ENCODE peak calls at places on chromosomes 12 and 14, in four cellular contexts. U is heart right ventricle, G is hepatocyte, R is NCI-H1436. S is an unnamed sample.

GRCh38 chr14:96385385-96385784 is 6.5 kb upstream of the AK7 start:
- DNase-seq in U (no peak), G (no peak), R (no peak), S (no peak)

GRCh38 chr14:74825008-74825407 is 50.9 kb downstream of the PROX2 start:
- DNase-seq in U (no peak), G (no peak), R (no peak), S (no peak)

GRCh38 chr12:89768586-89769482 is 60.2 kb upstream of the ATP2B1 start:
- DNase-seq in U (no peak), G (peak; percentile 71), R (no peak), S (no peak)

GRCh38 chr14:68619805-68620574 is 172.9 kb downstream of the ZFP36L1 start:
- DNase-seq in U (peak; percentile 78), G (peak; percentile 70), R (no peak), S (no peak)

GRCh38 chr14:103880334-103880985 is 33.1 kb upstream of the PPP1R13B start:
- DNase-seq in U (peak; percentile 70), G (peak; percentile 60), R (no peak), S (peak; percentile 96)

GRCh38 chr14:69610020-69610858 is 1.2 kb upstream of the SUSD6 start:
- DNase-seq in U (no peak), G (no peak), R (no peak), S (no peak)

GRCh38 chr14:104429291-104429861 is 150.2 kb upstream of the C14orf180 start:
- DNase-seq in U (no peak), G (no peak), R (no peak), S (peak; percentile 65)

GRCh38 chr14:68444449-68445168 is 348.3 kb downstream of the ZFP36L1 start:
- DNase-seq in U (peak; percentile 25), G (no peak), R (no peak), S (no peak)

GRCh38 chr12:11576104-11576503 is 73.4 kb upstream of the ETV6 start:
- DNase-seq in U (no peak), G (no peak), R (no peak), S (no peak)